ENCODE peak calls at places on chromosomes 13 and 19, in four cellular contexts. Q is ascending aorta; Y is stimulated activated CD8-positive, alpha-beta memory T cell treated with anti-CD3 and anti-CD28 coated beads, Interleukin-4, amount 100 ng/mL, for 1 hour; K is GM23338. D is an unnamed sample.

GRCh38 chr13:91659583-91660415 is 261.4 kb downstream of the GPC5 start:
- DNase-seq in K (no peak), Q (no peak), Y (no peak), D (no peak)

GRCh38 chr19:53908106-53908932 is 759 bp upstream of the CACNG7 start:
- DNase-seq in Q (no peak), Y (no peak), K (peak), D (no peak)

GRCh38 chr13:98509271-98510155 is 67.4 kb downstream of the STK24 start:
- DNase-seq in Q (peak), K (no peak), Y (peak), D (no peak)

GRCh38 chr13:52419080-52419479 is 13.1 kb upstream of the THSD1 start:
- DNase-seq in Y (no peak), K (no peak), Q (no peak), D (no peak)

GRCh38 chr13:106573855-106574254 is 5.9 kb upstream of the ARGLU1 start:
- DNase-seq in Y (no peak), Q (no peak), K (no peak), D (peak)

GRCh38 chr19:3129112-3129511 is 6.7 kb upstream of the GNA15 start:
- DNase-seq in Y (no peak), K (peak), Q (no peak), D (no peak)

GRCh38 chr13:60261432-60262351 is 98.0 kb upstream of the DIAPH3 start:
- DNase-seq in Y (no peak), Q (no peak), K (peak), D (no peak)

GRCh38 chr13:72889496-72889895 is 107.6 kb downstream of the PIBF1 start:
- DNase-seq in K (no peak), Y (no peak), Q (no peak), D (no peak)

GRCh38 chr13:85529216-85529590 is 270.0 kb downstream of the SLITRK6 start:
- DNase-seq in Y (no peak), Q (no peak), K (no peak), D (no peak)

GRCh38 chr13:112353856-112354255 is 22.3 kb upstream of the SPACA7 start:
- DNase-seq in Y (no peak), K (no peak), Q (no peak), D (no peak)

GRCh38 chr13:44378277-44378676 is 4.7 kb downstream of the SERP2 start:
- DNase-seq in Y (no peak), K (no peak), Q (no peak), D (no peak)

GRCh38 chr19:58305932-58306323 is 751 bp downstream of the ERVK3-1 start:
- DNase-seq in Y (no peak), Q (no peak), K (no peak), D (no peak)

GRCh38 chr19:30358319-30358718 is 13.9 kb upstream of the ZNF536 start:
- DNase-seq in Y (no peak), K (no peak), Q (no peak), D (no peak)

GRCh38 chr13:66139701-66140100 is 1090.4 kb downstream of the PCDH9 start:
- DNase-seq in K (no peak), Y (no peak), Q (no peak), D (no peak)

GRCh38 chr13:114008964-114009589 is 35.2 kb upstream of the C13orf46 start:
- DNase-seq in Y (no peak), K (no peak), Q (no peak), D (no peak)

GRCh38 chr13:112692104-112692503 is 2.3 kb downstream of the ATP11A start:
- DNase-seq in K (no peak), Y (no peak), Q (no peak), D (no peak)

GRCh38 chr19:38666662-38667448 is 19.4 kb downstream of the ACTN4 start:
- DNase-seq in Y (no peak), K (no peak), Q (no peak), D (no peak)

GRCh38 chr13:33678906-33679657 is 138.9 kb upstream of the RFC3 start:
- DNase-seq in K (peak), Y (peak), Q (peak), D (peak)

GRCh38 chr13:113152894-113153809 is 5.3 kb upstream of the PROZ start:
- DNase-seq in Y (no peak), K (peak), Q (no peak), D (peak)

GRCh38 chr13:99431927-99432636 is 69.2 kb upstream of the TM9SF2 start:
- DNase-seq in Q (no peak), Y (no peak), K (no peak), D (no peak)

GRCh38 chr19:13850910-13851753 is 25.8 kb upstream of the NANOS3 start:
- DNase-seq in Y (no peak), K (no peak), Q (peak), D (peak)

GRCh38 chr13:30143671-30144400 is 163.5 kb downstream of the KATNAL1 start:
- DNase-seq in Q (no peak), K (no peak), Y (no peak), D (no peak)

GRCh38 chr13:113762538-113762937 is 3.5 kb downstream of the TMEM255B start:
- DNase-seq in K (no peak), Q (no peak), Y (no peak), D (no peak)

GRCh38 chr13:27621116-27621365 is 651 bp upstream of the POLR1D start:
- DNase-seq in K (no peak), Y (no peak), Q (no peak), D (no peak)

GRCh38 chr13:24274452-24274971 is 34.9 kb upstream of the C1QTNF9 start:
- DNase-seq in Q (no peak), Y (peak), K (no peak), D (peak)

GRCh38 chr13:23506071-23506820 is 64.0 kb upstream of the TNFRSF19 start:
- DNase-seq in K (no peak), Y (no peak), Q (no peak), D (no peak)

GRCh38 chr13:48437381-48437780 is 24.5 kb upstream of the LPAR6 start:
- DNase-seq in Y (no peak), K (no peak), Q (peak), D (peak)

GRCh38 chr19:47232422-47233211 is 1.6 kb upstream of the BBC3 start:
- DNase-seq in Q (no peak), K (no peak), Y (no peak), D (no peak)

D was measured in heart left ventricle.